ENCODE peak calls at places on chromosomes 2 and 18, in five cellular contexts. O, X, H, P and L are unnamed samples.

GRCh38 chr2:102421890-102422759 is 835 bp upstream of the IL18RAP start:
- DNase-seq in O (no peak), H (no peak), X (no peak), P (no peak), L (no peak)

GRCh38 chr2:42917374-42918017 is 125.1 kb upstream of the HAAO start:
- DNase-seq in P (no peak), O (peak), X (peak), H (no peak), L (no peak)

GRCh38 chr2:47145466-47145865 is 9.6 kb downstream of the STPG4 start:
- DNase-seq in P (no peak), H (no peak), O (no peak), X (no peak), L (no peak)

GRCh38 chr18:34809697-34810096 is 99.6 kb downstream of the DTNA start:
- DNase-seq in X (peak), H (peak), P (no peak), O (peak), L (no peak)

GRCh38 chr2:226984461-226985226 is 148.8 kb downstream of the RHBDD1 start:
- DNase-seq in O (no peak), X (no peak), P (peak), H (peak), L (no peak)

GRCh38 chr2:54331095-54331835 is 75.2 kb upstream of the TSPYL6 start:
- DNase-seq in P (peak), O (no peak), H (no peak), X (no peak), L (no peak)

GRCh38 chr2:25851740-25852503 is 26.4 kb downstream of the ASXL2 start:
- DNase-seq in O (peak), X (peak), P (peak), H (peak), L (peak)

GRCh38 chr2:98479959-98480524 is 35.4 kb downstream of the INPP4A start:
- DNase-seq in H (peak), P (peak), O (peak), X (peak), L (peak)

GRCh38 chr2:240212425-240213225 is 72.2 kb upstream of the OTOS start:
- DNase-seq in P (no peak), H (no peak), O (no peak), X (no peak), L (peak)

GRCh38 chr2:166171210-166171609 is 43.4 kb upstream of the SCN1A start:
- DNase-seq in P (no peak), O (no peak), H (no peak), X (no peak), L (no peak)

GRCh38 chr2:99659874-99660273 is 170.1 kb upstream of the REV1 start:
- DNase-seq in X (peak), H (no peak), O (no peak), P (no peak), L (no peak)

GRCh38 chr2:164954954-164955701 is at the start of gene SLC38A11:
- DNase-seq in H (no peak), X (no peak), O (peak), P (no peak), L (peak)

GRCh38 chr2:107290041-107290440 is 404.1 kb upstream of the ST6GAL2 start:
- DNase-seq in H (no peak), O (no peak), X (no peak), P (no peak), L (no peak)

GRCh38 chr2:147094077-147094476 is 750.8 kb upstream of the ACVR2A start:
- DNase-seq in X (no peak), P (no peak), H (no peak), O (no peak), L (no peak)

GRCh38 chr2:89837962-89838625 is 1146.6 kb downstream of the RPIA start:
- DNase-seq in H (no peak), O (no peak), P (no peak), X (no peak), L (no peak)

GRCh38 chr2:167842047-167842446 is 405.3 kb downstream of the STK39 start:
- DNase-seq in O (no peak), H (no peak), P (no peak), X (no peak), L (no peak)

GRCh38 chr2:120463527-120463926 is 117.6 kb downstream of the INHBB start:
- DNase-seq in H (no peak), O (no peak), P (no peak), X (no peak), L (peak)
- H3K4me2 ChIP-seq in H (no peak), O (no peak), P (no peak), X (no peak), L (no peak)

GRCh38 chr2:207135801-207136457 is 29.8 kb downstream of the KLF7 start:
- DNase-seq in X (no peak), P (no peak), H (no peak), O (no peak), L (peak)
- H3K27ac ChIP-seq in X (no peak), P (peak), H (no peak), O (peak), L (peak)

GRCh38 chr2:113979172-113980128 is 89.6 kb downstream of the ACTR3 start:
- DNase-seq in P (no peak), O (no peak), H (peak), X (no peak), L (no peak)
- H3K4me2 ChIP-seq in P (no peak), O (no peak), H (no peak), X (no peak), L (no peak)

DNA sequence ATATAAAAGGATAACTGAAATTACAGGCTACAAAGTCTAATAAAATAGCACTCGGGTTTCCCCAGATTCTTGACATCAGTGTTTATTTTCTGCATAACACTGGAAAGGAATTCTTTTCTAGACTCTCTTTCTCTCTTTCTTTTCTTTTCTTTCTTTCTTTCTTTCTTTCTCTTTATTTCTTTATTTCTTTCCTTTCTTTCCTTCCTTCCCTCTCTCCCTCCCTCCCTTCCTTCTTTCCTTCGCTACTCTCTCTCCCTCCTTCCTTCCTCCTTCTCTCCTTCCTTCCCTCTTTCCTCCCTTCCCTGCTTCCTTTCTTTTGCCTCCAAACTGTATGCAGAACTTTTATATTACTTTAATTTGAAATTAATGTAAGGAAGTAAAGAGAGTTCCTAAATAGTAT is 64.5 kb upstream of the GPR45 start:
- DNase-seq in H (no peak), P (no peak), O (no peak), X (no peak), L (no peak)
- H3K27ac ChIP-seq in H (no peak), P (no peak), O (no peak), X (no peak), L (no peak)

GRCh38 chr2:197255550-197255949 is 55.0 kb downstream of the ANKRD44 start:
- DNase-seq in O (peak), H (peak), X (peak), P (peak), L (peak)
- H3K4me2 ChIP-seq in O (peak), H (peak), X (peak), P (peak), L (peak)

DNA sequence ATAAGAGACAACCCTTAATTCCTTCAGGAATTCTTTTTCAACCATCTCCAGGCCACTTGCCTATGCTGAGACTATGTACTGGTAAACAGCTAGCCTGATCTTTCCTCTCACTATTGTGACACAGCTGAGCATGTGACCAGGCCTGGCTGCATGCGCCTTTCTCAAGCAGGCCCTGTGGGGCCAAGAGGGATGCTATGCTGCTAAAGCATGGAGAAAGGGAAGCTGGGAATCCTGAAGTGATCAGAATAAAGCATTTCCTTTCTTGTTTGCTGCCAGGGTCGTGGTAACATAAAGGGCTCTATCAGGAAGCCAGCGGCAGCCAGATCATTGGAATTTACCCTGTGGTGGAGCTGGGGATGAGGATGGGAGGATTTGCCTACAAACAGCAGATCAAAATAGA is 29.8 kb upstream of the LCLAT1 start:
- DNase-seq in P (no peak), X (peak), H (no peak), O (no peak), L (peak)
- H3K27ac ChIP-seq in P (no peak), X (peak), H (no peak), O (no peak), L (no peak)